ENCODE peak calls at places on chromosomes 12 and 14, in six cellular contexts. N, C, O, E, V and S are unnamed samples.

GRCh38 chr14:22614240-22614799 is 16.2 kb downstream of the ABHD4 start:
- DNase-seq in N (peak), C (peak), O (peak), E (no peak), V (peak), S (peak)

GRCh38 chr12:102172436-102172835 is 25.2 kb downstream of the PMCH start:
- DNase-seq in N (no peak), C (peak), O (no peak), E (no peak), V (peak), S (no peak)

GRCh38 chr12:129570796-129571400 is 332.9 kb downstream of the TMEM132D start:
- DNase-seq in N (no peak), C (no peak), O (no peak), E (no peak), V (no peak), S (no peak)

GRCh38 chr14:94795372-94795771 is 25.5 kb upstream of the GSC start:
- DNase-seq in N (peak), C (no peak), O (no peak), E (no peak), V (no peak), S (peak)

GRCh38 chr14:88908216-88908615 is 83.8 kb downstream of the TTC8 start:
- DNase-seq in N (no peak), C (no peak), O (no peak), E (no peak), V (no peak), S (no peak)

GRCh38 chr14:40188006-40188405 is 755.8 kb upstream of the FBXO33 start:
- DNase-seq in N (no peak), C (no peak), O (no peak), E (no peak), V (no peak), S (no peak)

GRCh38 chr12:9351136-9351535 is 142.9 kb upstream of the PZP start:
- DNase-seq in N (no peak), C (no peak), O (no peak), E (no peak), V (no peak), S (no peak)

GRCh38 chr12:62250671-62251608 is 9.3 kb upstream of the USP15 start:
- DNase-seq in N (no peak), C (peak), O (no peak), E (no peak), V (no peak), S (no peak)

GRCh38 chr12:666766-667308 is 3.6 kb upstream of the NINJ2 start:
- DNase-seq in N (no peak), C (peak), O (no peak), E (no peak), V (no peak), S (no peak)

GRCh38 chr14:21107360-21107781 is 6.5 kb downstream of the TMEM253 start:
- DNase-seq in N (no peak), C (peak), O (peak), E (no peak), V (no peak), S (no peak)

GRCh38 chr12:58190624-58191023 is 249.3 kb downstream of the ATP23 start:
- DNase-seq in N (no peak), C (no peak), O (no peak), E (no peak), V (no peak), S (no peak)

GRCh38 chr14:57982802-57983201 is 116.9 kb upstream of the SLC35F4 start:
- DNase-seq in N (no peak), C (no peak), O (no peak), E (no peak), V (no peak), S (no peak)

GRCh38 chr14:75794615-75795038 is 133.6 kb downstream of the TTLL5 start:
- DNase-seq in N (no peak), C (peak), O (peak), E (peak), V (no peak), S (peak)

GRCh38 chr14:20714593-20715250 is 26.2 kb downstream of the ANG start:
- DNase-seq in N (no peak), C (no peak), O (no peak), E (no peak), V (no peak), S (no peak)

GRCh38 chr14:46250113-46250703 is 401.4 kb downstream of the RPL10L start:
- DNase-seq in N (peak), C (no peak), O (peak), E (no peak), V (no peak), S (peak)

GRCh38 chr14:71328183-71328582 is 420.9 kb downstream of the PCNX1 start:
- DNase-seq in N (no peak), C (no peak), O (no peak), E (no peak), V (no peak), S (no peak)

GRCh38 chr14:52860209-52860608 is 68.8 kb upstream of the GNPNAT1 start:
- DNase-seq in N (no peak), C (no peak), O (no peak), E (no peak), V (no peak), S (no peak)

GRCh38 chr12:106205208-106206069 is 42.4 kb downstream of the CKAP4 start:
- DNase-seq in N (no peak), C (peak), O (peak), E (peak), V (no peak), S (peak)

GRCh38 chr14:74509587-74510210 is 16.1 kb downstream of the ISCA2 start:
- DNase-seq in N (no peak), C (no peak), O (no peak), E (no peak), V (no peak), S (no peak)

GRCh38 chr12:75444444-75445136 is 36.0 kb upstream of the GLIPR1 start:
- DNase-seq in N (no peak), C (peak), O (no peak), E (no peak), V (no peak), S (no peak)

GRCh38 chr14:92348154-92348553 is 25.2 kb downstream of the SLC24A4 start:
- DNase-seq in N (no peak), C (no peak), O (no peak), E (no peak), V (no peak), S (no peak)

GRCh38 chr14:69848903-69849391 is 30.3 kb upstream of the SMOC1 start:
- DNase-seq in N (no peak), C (no peak), O (no peak), E (no peak), V (no peak), S (no peak)

GRCh38 chr14:37246427-37246829 is 48.7 kb downstream of the MIPOL1 start:
- DNase-seq in N (no peak), C (peak), O (peak), E (no peak), V (no peak), S (no peak)

GRCh38 chr12:123896786-123897185 is 75.8 kb downstream of the CCDC92 start:
- DNase-seq in N (no peak), C (peak), O (no peak), E (no peak), V (peak), S (no peak)

GRCh38 chr12:87305481-87305880 is 723.7 kb downstream of the C12orf50 start:
- DNase-seq in N (no peak), C (no peak), O (no peak), E (no peak), V (no peak), S (no peak)

GRCh38 chr14:96100171-96101064 is 61.3 kb downstream of the C14orf132 start:
- DNase-seq in N (peak), C (peak), O (peak), E (peak), V (peak), S (peak)

GRCh38 chr12:29782821-29783772 is 645 bp downstream of the TMTC1 start:
- DNase-seq in N (no peak), C (no peak), O (no peak), E (no peak), V (no peak), S (peak)